ENCODE peak calls at places on chromosomes 7 and 10, in four cellular contexts. N is Peyer's patch, B is GM12865, H is KBM-7. Z is an unnamed sample.

GRCh38 chr7:38934536-38934935 is 25.5 kb upstream of the VPS41 start:
- DNase-seq in H (no peak), N (no peak), B (no peak), Z (no peak)

GRCh38 chr10:31584789-31585406 is 265.9 kb downstream of the ZEB1 start:
- DNase-seq in H (no peak), B (no peak), N (no peak), Z (no peak)

GRCh38 chr7:77409005-77409738 is 7.0 kb downstream of the GSAP start:
- DNase-seq in H (no peak), N (no peak), B (no peak), Z (no peak)

GRCh38 chr10:26946103-26946907 is 85.5 kb upstream of the ABI1 start:
- DNase-seq in B (no peak), N (no peak), H (no peak), Z (no peak)

GRCh38 chr7:116653204-116653603 is 18.8 kb upstream of the MET start:
- DNase-seq in N (no peak), B (no peak), H (peak; percentile 47), Z (no peak)

GRCh38 chr10:35412900-35413491 is 76.7 kb downstream of the CCNY start:
- DNase-seq in B (no peak), N (no peak), H (no peak), Z (no peak)

GRCh38 chr10:106576534-106576933 is 588.0 kb downstream of the SORCS1 start:
- DNase-seq in N (no peak), B (peak; percentile 62), H (no peak), Z (no peak)

GRCh38 chr10:75401569-75402485 is at the start of gene ZNF503:
- DNase-seq in B (peak; percentile 84), N (peak; percentile 95), H (peak; percentile 98), Z (no peak)

GRCh38 chr7:20249924-20250323 is 32.7 kb upstream of the MACC1 start:
- DNase-seq in N (no peak), B (no peak), H (no peak), Z (no peak)

GRCh38 chr10:68096913-68097509 is 12.3 kb upstream of the MYPN start:
- DNase-seq in H (no peak), N (peak; percentile 57), B (no peak), Z (no peak)

GRCh38 chr7:30886608-30887011 is 25.0 kb upstream of the AQP1 start:
- DNase-seq in B (no peak), H (no peak), N (no peak), Z (no peak)

GRCh38 chr7:142636751-142637150 is 112.5 kb upstream of the PRSS1 start:
- DNase-seq in B (no peak), H (no peak), N (no peak), Z (no peak)

GRCh38 chr10:126847666-126848065 is 57.6 kb upstream of the DOCK1 start:
- DNase-seq in N (no peak), H (no peak), B (no peak), Z (no peak)

GRCh38 chr7:81267508-81267907 is 348.7 kb upstream of the SEMA3C start:
- DNase-seq in N (no peak), B (no peak), H (no peak), Z (peak; percentile 11)

GRCh38 chr7:28926871-28927597 is 31.1 kb downstream of the TRIL start:
- DNase-seq in N (peak; percentile 66), B (peak; percentile 85), H (peak; percentile 84), Z (peak; percentile 98)

GRCh38 chr7:44284216-44284615 is 41.2 kb downstream of the CAMK2B start:
- DNase-seq in N (peak; percentile 32), H (no peak), B (no peak), Z (no peak)

GRCh38 chr7:77425151-77426051 is 9.3 kb upstream of the GSAP start:
- DNase-seq in N (no peak), B (peak; percentile 14), H (no peak), Z (peak; percentile 8)

GRCh38 chr10:84333864-84334451 is 5.6 kb downstream of the CCSER2 start:
- DNase-seq in N (no peak), B (peak; percentile 43), H (peak; percentile 79), Z (peak; percentile 61)

GRCh38 chr10:37067576-37067975 is 57.8 kb upstream of the ANKRD30A start:
- DNase-seq in N (no peak), B (no peak), H (no peak), Z (no peak)

GRCh38 chr10:116215651-116216050 is 57.4 kb downstream of the GFRA1 start:
- DNase-seq in B (no peak), N (no peak), H (no peak), Z (no peak)

GRCh38 chr7:1892011-1892965 is 222.2 kb downstream of the ELFN1 start:
- DNase-seq in N (no peak), H (no peak), B (no peak), Z (no peak)

GRCh38 chr7:3309140-3309539 is 8.1 kb downstream of the SDK1 start:
- DNase-seq in H (no peak), N (no peak), B (no peak), Z (no peak)

GRCh38 chr7:127317447-127317961 is 64.8 kb upstream of the GRM8 start:
- DNase-seq in B (no peak), H (no peak), N (no peak), Z (no peak)

GRCh38 chr10:47145290-47145934 is 154.6 kb upstream of the GDF10 start:
- DNase-seq in H (no peak), B (no peak), N (no peak), Z (no peak)

GRCh38 chr10:132461683-132462231 is 64.8 kb downstream of the PWWP2B start:
- DNase-seq in B (no peak), N (peak; percentile 95), H (no peak), Z (no peak)

GRCh38 chr10:70815504-70816219 is at the start of gene SGPL1:
- DNase-seq in B (peak; percentile 89), H (peak; percentile 84), N (peak; percentile 93), Z (peak; percentile 73)

GRCh38 chr7:117077658-117078057 is 124.4 kb downstream of the ST7 start:
- DNase-seq in H (no peak), N (no peak), B (no peak), Z (no peak)

GRCh38 chr7:131249003-131249402 is 78.7 kb upstream of the MKLN1 start:
- DNase-seq in H (no peak), N (no peak), B (no peak), Z (no peak)

GRCh38 chr7:87876759-87877234 is 504 bp downstream of the DBF4 start:
- DNase-seq in B (peak; percentile 66), N (peak; percentile 77), H (peak; percentile 68), Z (peak; percentile 75)

GRCh38 chr7:142787783-142788182 is 17.0 kb downstream of the PRSS2 start:
- DNase-seq in B (no peak), H (no peak), N (no peak), Z (no peak)

Z was measured in NAMALWA.